ENCODE peak calls at places on chromosomes 2 and 18, in eight cellular contexts. One of them, this sample, is unnamed.

GRCh38 chr2:42918671-42919335 is 126.4 kb upstream of the HAAO start:
- DNase-seq in effector memory CD8-positive, alpha-beta T cell: no peak
- DNase-seq in CD8-positive, alpha-beta memory T cell: no peak
- DNase-seq in neural crest cell: no peak
- DNase-seq in CD8-positive, alpha-beta T cell: no peak
- DNase-seq in pons: no peak
- DNase-seq in IMR-90: no peak
- DNase-seq in HFFc6: no peak
- DNase-seq in this sample: no peak

GRCh38 chr2:61420986-61421546 is 49.8 kb downstream of the USP34 start:
- DNase-seq in effector memory CD8-positive, alpha-beta T cell: no peak
- DNase-seq in CD8-positive, alpha-beta memory T cell: no peak
- DNase-seq in neural crest cell: no peak
- DNase-seq in CD8-positive, alpha-beta T cell: no peak
- DNase-seq in pons: peak
- DNase-seq in IMR-90: no peak
- DNase-seq in HFFc6: no peak
- DNase-seq in this sample: no peak

GRCh38 chr2:19580830-19581229 is 222.4 kb upstream of the OSR1 start:
- DNase-seq in effector memory CD8-positive, alpha-beta T cell: no peak
- DNase-seq in CD8-positive, alpha-beta memory T cell: no peak
- DNase-seq in neural crest cell: no peak
- DNase-seq in CD8-positive, alpha-beta T cell: no peak
- DNase-seq in pons: no peak
- DNase-seq in IMR-90: peak
- DNase-seq in HFFc6: no peak
- DNase-seq in this sample: peak

GRCh38 chr18:13269599-13270011 is 51.0 kb downstream of the LDLRAD4 start:
- DNase-seq in effector memory CD8-positive, alpha-beta T cell: no peak
- DNase-seq in CD8-positive, alpha-beta memory T cell: no peak
- DNase-seq in neural crest cell: no peak
- DNase-seq in CD8-positive, alpha-beta T cell: no peak
- DNase-seq in pons: peak
- DNase-seq in IMR-90: no peak
- DNase-seq in HFFc6: no peak
- DNase-seq in this sample: no peak

GRCh38 chr2:48905696-48906095 is 150.2 kb upstream of the LHCGR start:
- DNase-seq in effector memory CD8-positive, alpha-beta T cell: no peak
- DNase-seq in CD8-positive, alpha-beta memory T cell: no peak
- DNase-seq in neural crest cell: no peak
- DNase-seq in CD8-positive, alpha-beta T cell: no peak
- DNase-seq in pons: peak
- DNase-seq in IMR-90: no peak
- DNase-seq in HFFc6: no peak
- DNase-seq in this sample: no peak

GRCh38 chr2:11019614-11020013 is 107.9 kb downstream of the KCNF1 start:
- DNase-seq in effector memory CD8-positive, alpha-beta T cell: no peak
- DNase-seq in CD8-positive, alpha-beta memory T cell: no peak
- DNase-seq in neural crest cell: no peak
- DNase-seq in CD8-positive, alpha-beta T cell: no peak
- DNase-seq in pons: no peak
- DNase-seq in IMR-90: no peak
- DNase-seq in HFFc6: no peak
- DNase-seq in this sample: no peak

GRCh38 chr18:58541137-58541788 is 87.6 kb downstream of the ALPK2 start:
- DNase-seq in effector memory CD8-positive, alpha-beta T cell: no peak
- DNase-seq in CD8-positive, alpha-beta memory T cell: peak
- DNase-seq in neural crest cell: no peak
- DNase-seq in CD8-positive, alpha-beta T cell: peak
- DNase-seq in pons: no peak
- DNase-seq in IMR-90: peak
- DNase-seq in HFFc6: peak
- DNase-seq in this sample: peak

GRCh38 chr2:197215988-197216979 is 94.3 kb downstream of the ANKRD44 start:
- DNase-seq in effector memory CD8-positive, alpha-beta T cell: no peak
- DNase-seq in CD8-positive, alpha-beta memory T cell: no peak
- DNase-seq in neural crest cell: no peak
- DNase-seq in CD8-positive, alpha-beta T cell: no peak
- DNase-seq in pons: no peak
- DNase-seq in IMR-90: peak
- DNase-seq in HFFc6: no peak
- DNase-seq in this sample: peak

GRCh38 chr2:29430382-29431112 is 315.3 kb downstream of the CLIP4 start:
- DNase-seq in effector memory CD8-positive, alpha-beta T cell: no peak
- DNase-seq in CD8-positive, alpha-beta memory T cell: no peak
- DNase-seq in neural crest cell: no peak
- DNase-seq in CD8-positive, alpha-beta T cell: no peak
- DNase-seq in pons: no peak
- DNase-seq in IMR-90: no peak
- DNase-seq in HFFc6: no peak
- DNase-seq in this sample: no peak

GRCh38 chr2:65639156-65639876 is 206.9 kb upstream of the SPRED2 start:
- DNase-seq in effector memory CD8-positive, alpha-beta T cell: no peak
- DNase-seq in CD8-positive, alpha-beta memory T cell: no peak
- DNase-seq in neural crest cell: no peak
- DNase-seq in CD8-positive, alpha-beta T cell: no peak
- DNase-seq in pons: no peak
- DNase-seq in IMR-90: peak
- DNase-seq in HFFc6: peak
- DNase-seq in this sample: peak

GRCh38 chr2:6863792-6864191 is 1.9 kb downstream of the CMPK2 start:
- DNase-seq in effector memory CD8-positive, alpha-beta T cell: no peak
- DNase-seq in CD8-positive, alpha-beta memory T cell: no peak
- DNase-seq in neural crest cell: no peak
- DNase-seq in CD8-positive, alpha-beta T cell: no peak
- DNase-seq in pons: no peak
- DNase-seq in IMR-90: no peak
- DNase-seq in HFFc6: no peak
- DNase-seq in this sample: no peak

GRCh38 chr2:7004641-7005040 is 87.4 kb downstream of the RNF144A start:
- DNase-seq in effector memory CD8-positive, alpha-beta T cell: no peak
- DNase-seq in CD8-positive, alpha-beta memory T cell: no peak
- DNase-seq in neural crest cell: no peak
- DNase-seq in CD8-positive, alpha-beta T cell: no peak
- DNase-seq in pons: no peak
- DNase-seq in IMR-90: no peak
- DNase-seq in HFFc6: no peak
- DNase-seq in this sample: no peak

GRCh38 chr18:37567061-37567993 is 1.7 kb upstream of the CELF4 start:
- DNase-seq in effector memory CD8-positive, alpha-beta T cell: no peak
- DNase-seq in CD8-positive, alpha-beta memory T cell: no peak
- DNase-seq in neural crest cell: no peak
- DNase-seq in CD8-positive, alpha-beta T cell: no peak
- DNase-seq in pons: no peak
- DNase-seq in IMR-90: no peak
- DNase-seq in HFFc6: no peak
- DNase-seq in this sample: no peak

GRCh38 chr18:72675394-72675793 is 131.3 kb upstream of the CBLN2 start:
- DNase-seq in effector memory CD8-positive, alpha-beta T cell: no peak
- DNase-seq in CD8-positive, alpha-beta memory T cell: no peak
- DNase-seq in neural crest cell: no peak
- DNase-seq in CD8-positive, alpha-beta T cell: no peak
- DNase-seq in pons: no peak
- DNase-seq in IMR-90: no peak
- DNase-seq in HFFc6: no peak
- DNase-seq in this sample: peak

GRCh38 chr18:27298215-27298804 is 113.2 kb upstream of the CHST9 start:
- DNase-seq in effector memory CD8-positive, alpha-beta T cell: no peak
- DNase-seq in CD8-positive, alpha-beta memory T cell: no peak
- DNase-seq in neural crest cell: no peak
- DNase-seq in CD8-positive, alpha-beta T cell: no peak
- DNase-seq in pons: peak
- DNase-seq in IMR-90: no peak
- DNase-seq in HFFc6: no peak
- DNase-seq in this sample: no peak

GRCh38 chr2:112183327-112184025 is 45.3 kb downstream of the FBLN7 start:
- DNase-seq in effector memory CD8-positive, alpha-beta T cell: no peak
- DNase-seq in CD8-positive, alpha-beta memory T cell: no peak
- DNase-seq in neural crest cell: no peak
- DNase-seq in CD8-positive, alpha-beta T cell: no peak
- DNase-seq in pons: no peak
- DNase-seq in IMR-90: peak
- DNase-seq in HFFc6: no peak
- DNase-seq in this sample: no peak

GRCh38 chr18:54679318-54680149 is 88.5 kb downstream of the DYNAP start:
- DNase-seq in effector memory CD8-positive, alpha-beta T cell: no peak
- DNase-seq in CD8-positive, alpha-beta memory T cell: no peak
- DNase-seq in neural crest cell: no peak
- DNase-seq in CD8-positive, alpha-beta T cell: no peak
- DNase-seq in pons: peak
- DNase-seq in IMR-90: peak
- DNase-seq in HFFc6: peak
- DNase-seq in this sample: peak

GRCh38 chr2:187461294-187462261 is 13.5 kb upstream of the CALCRL start:
- DNase-seq in effector memory CD8-positive, alpha-beta T cell: no peak
- DNase-seq in CD8-positive, alpha-beta memory T cell: no peak
- DNase-seq in neural crest cell: no peak
- DNase-seq in CD8-positive, alpha-beta T cell: no peak
- DNase-seq in pons: no peak
- DNase-seq in IMR-90: no peak
- DNase-seq in HFFc6: no peak
- DNase-seq in this sample: no peak

GRCh38 chr2:165794520-165794882 is 454 bp upstream of the GALNT3 start:
- DNase-seq in effector memory CD8-positive, alpha-beta T cell: peak
- DNase-seq in CD8-positive, alpha-beta memory T cell: peak
- DNase-seq in neural crest cell: no peak
- DNase-seq in CD8-positive, alpha-beta T cell: peak
- DNase-seq in pons: no peak
- DNase-seq in IMR-90: peak
- DNase-seq in HFFc6: peak
- DNase-seq in this sample: peak

GRCh38 chr18:49849331-49850217 is 36.2 kb upstream of the ACAA2 start:
- DNase-seq in effector memory CD8-positive, alpha-beta T cell: no peak
- DNase-seq in CD8-positive, alpha-beta memory T cell: no peak
- DNase-seq in neural crest cell: no peak
- DNase-seq in CD8-positive, alpha-beta T cell: no peak
- DNase-seq in pons: no peak
- DNase-seq in IMR-90: peak
- DNase-seq in HFFc6: peak
- DNase-seq in this sample: peak

GRCh38 chr2:168685619-168686453 is 116.6 kb upstream of the NOSTRIN start:
- DNase-seq in effector memory CD8-positive, alpha-beta T cell: no peak
- DNase-seq in CD8-positive, alpha-beta memory T cell: no peak
- DNase-seq in neural crest cell: no peak
- DNase-seq in CD8-positive, alpha-beta T cell: no peak
- DNase-seq in pons: no peak
- DNase-seq in IMR-90: no peak
- DNase-seq in HFFc6: no peak
- DNase-seq in this sample: no peak

GRCh38 chr2:102708847-102709559 is 52.8 kb upstream of the TMEM182 start:
- DNase-seq in effector memory CD8-positive, alpha-beta T cell: no peak
- DNase-seq in CD8-positive, alpha-beta memory T cell: no peak
- DNase-seq in neural crest cell: no peak
- DNase-seq in CD8-positive, alpha-beta T cell: no peak
- DNase-seq in pons: no peak
- DNase-seq in IMR-90: peak
- DNase-seq in HFFc6: peak
- DNase-seq in this sample: peak

GRCh38 chr2:153819501-153819900 is 52.2 kb upstream of the GALNT13 start:
- DNase-seq in effector memory CD8-positive, alpha-beta T cell: no peak
- DNase-seq in CD8-positive, alpha-beta memory T cell: no peak
- DNase-seq in neural crest cell: no peak
- DNase-seq in CD8-positive, alpha-beta T cell: no peak
- DNase-seq in pons: no peak
- DNase-seq in IMR-90: no peak
- DNase-seq in HFFc6: no peak
- DNase-seq in this sample: no peak

GRCh38 chr2:64367868-64368267 is 86.1 kb upstream of the LGALSL start:
- DNase-seq in effector memory CD8-positive, alpha-beta T cell: no peak
- DNase-seq in CD8-positive, alpha-beta memory T cell: no peak
- DNase-seq in neural crest cell: no peak
- DNase-seq in CD8-positive, alpha-beta T cell: no peak
- DNase-seq in pons: no peak
- DNase-seq in IMR-90: no peak
- DNase-seq in HFFc6: no peak
- DNase-seq in this sample: no peak

GRCh38 chr2:236940497-236940896 is 145.2 kb upstream of the COPS8 start:
- DNase-seq in effector memory CD8-positive, alpha-beta T cell: no peak
- DNase-seq in CD8-positive, alpha-beta memory T cell: no peak
- DNase-seq in neural crest cell: no peak
- DNase-seq in CD8-positive, alpha-beta T cell: no peak
- DNase-seq in pons: no peak
- DNase-seq in IMR-90: no peak
- DNase-seq in HFFc6: no peak
- DNase-seq in this sample: no peak

GRCh38 chr2:68284896-68285295 is 32.6 kb upstream of the PPP3R1 start:
- DNase-seq in effector memory CD8-positive, alpha-beta T cell: no peak
- DNase-seq in CD8-positive, alpha-beta memory T cell: no peak
- DNase-seq in neural crest cell: no peak
- DNase-seq in CD8-positive, alpha-beta T cell: no peak
- DNase-seq in pons: peak
- DNase-seq in IMR-90: peak
- DNase-seq in HFFc6: peak
- DNase-seq in this sample: peak